ENCODE peak calls at places on chromosomes 6 and 20, in eight cellular contexts. One of them, this sample, is unnamed.

GRCh38 chr6:104603108-104603745 is 256.5 kb downstream of the HACE1 start:
- DNase-seq in tibial nerve: no peak
- DNase-seq in cardiac fibroblast: no peak
- DNase-seq in left ventricle myocardium inferior: no peak
- DNase-seq in epithelial cell of esophagus: no peak
- DNase-seq in lung: no peak
- DNase-seq in ascending aorta: no peak
- DNase-seq in sigmoid colon: no peak
- DNase-seq in this sample: no peak

GRCh38 chr6:156694679-156695078 is 82.5 kb upstream of the ARID1B start:
- DNase-seq in ascending aorta: no peak
- DNase-seq in cardiac fibroblast: no peak
- DNase-seq in left ventricle myocardium inferior: no peak
- DNase-seq in sigmoid colon: no peak
- DNase-seq in epithelial cell of esophagus: no peak
- DNase-seq in tibial nerve: no peak
- DNase-seq in lung: no peak
- DNase-seq in this sample: no peak

GRCh38 chr6:169539176-169539897 is 162.5 kb downstream of the WDR27 start:
- DNase-seq in epithelial cell of esophagus: no peak
- DNase-seq in sigmoid colon: no peak
- DNase-seq in lung: no peak
- DNase-seq in tibial nerve: no peak
- DNase-seq in left ventricle myocardium inferior: no peak
- DNase-seq in cardiac fibroblast: peak; percentile 60
- DNase-seq in ascending aorta: no peak
- DNase-seq in this sample: no peak

GRCh38 chr6:38055210-38055609 is 235.7 kb downstream of the ZFAND3 start:
- DNase-seq in epithelial cell of esophagus: no peak
- DNase-seq in tibial nerve: no peak
- DNase-seq in cardiac fibroblast: no peak
- DNase-seq in left ventricle myocardium inferior: no peak
- DNase-seq in sigmoid colon: no peak
- DNase-seq in ascending aorta: no peak
- DNase-seq in lung: no peak
- DNase-seq in this sample: no peak

GRCh38 chr20:53811577-53811976 is 217.9 kb upstream of the ZNF217 start:
- DNase-seq in left ventricle myocardium inferior: no peak
- DNase-seq in cardiac fibroblast: no peak
- DNase-seq in ascending aorta: no peak
- DNase-seq in epithelial cell of esophagus: no peak
- DNase-seq in lung: no peak
- DNase-seq in sigmoid colon: no peak
- DNase-seq in tibial nerve: no peak
- DNase-seq in this sample: no peak

GRCh38 chr20:50095476-50096078 is 17.4 kb downstream of the UBE2V1 start:
- DNase-seq in epithelial cell of esophagus: peak; percentile 86
- DNase-seq in lung: no peak
- DNase-seq in ascending aorta: no peak
- DNase-seq in cardiac fibroblast: no peak
- DNase-seq in tibial nerve: no peak
- DNase-seq in sigmoid colon: no peak
- DNase-seq in left ventricle myocardium inferior: no peak
- DNase-seq in this sample: no peak

GRCh38 chr6:169291639-169292339 is 38.1 kb upstream of the THBS2 start:
- DNase-seq in sigmoid colon: no peak
- DNase-seq in tibial nerve: no peak
- DNase-seq in cardiac fibroblast: no peak
- DNase-seq in lung: no peak
- DNase-seq in left ventricle myocardium inferior: no peak
- DNase-seq in ascending aorta: no peak
- DNase-seq in epithelial cell of esophagus: no peak
- DNase-seq in this sample: no peak

GRCh38 chr6:18141805-18142590 is 12.9 kb downstream of the TPMT start:
- DNase-seq in epithelial cell of esophagus: no peak
- DNase-seq in left ventricle myocardium inferior: no peak
- DNase-seq in sigmoid colon: no peak
- DNase-seq in lung: no peak
- DNase-seq in ascending aorta: no peak
- DNase-seq in cardiac fibroblast: no peak
- DNase-seq in tibial nerve: no peak
- DNase-seq in this sample: no peak

GRCh38 chr6:154993710-154994109 is 1.4 kb upstream of the TIAM2 start:
- DNase-seq in lung: no peak
- DNase-seq in epithelial cell of esophagus: no peak
- DNase-seq in left ventricle myocardium inferior: no peak
- DNase-seq in cardiac fibroblast: no peak
- DNase-seq in sigmoid colon: no peak
- DNase-seq in ascending aorta: no peak
- DNase-seq in tibial nerve: no peak
- DNase-seq in this sample: no peak

GRCh38 chr20:60037120-60037499 is 78.9 kb downstream of the CDH26 start:
- DNase-seq in cardiac fibroblast: no peak
- DNase-seq in epithelial cell of esophagus: peak; percentile 15
- DNase-seq in ascending aorta: no peak
- DNase-seq in lung: no peak
- DNase-seq in tibial nerve: no peak
- DNase-seq in left ventricle myocardium inferior: no peak
- DNase-seq in sigmoid colon: no peak
- DNase-seq in this sample: no peak

GRCh38 chr6:156957931-156958547 is 180.9 kb downstream of the ARID1B start:
- DNase-seq in epithelial cell of esophagus: no peak
- DNase-seq in sigmoid colon: no peak
- DNase-seq in lung: no peak
- DNase-seq in left ventricle myocardium inferior: no peak
- DNase-seq in cardiac fibroblast: no peak
- DNase-seq in ascending aorta: no peak
- DNase-seq in tibial nerve: no peak
- DNase-seq in this sample: no peak

GRCh38 chr6:16944601-16945000 is 157.2 kb upstream of the STMND1 start:
- DNase-seq in cardiac fibroblast: no peak
- DNase-seq in left ventricle myocardium inferior: no peak
- DNase-seq in ascending aorta: no peak
- DNase-seq in epithelial cell of esophagus: no peak
- DNase-seq in sigmoid colon: no peak
- DNase-seq in lung: no peak
- DNase-seq in tibial nerve: no peak
- DNase-seq in this sample: no peak

GRCh38 chr20:54559890-54560289 is 84.5 kb downstream of the DOK5 start:
- DNase-seq in left ventricle myocardium inferior: no peak
- DNase-seq in lung: no peak
- DNase-seq in cardiac fibroblast: no peak
- DNase-seq in tibial nerve: no peak
- DNase-seq in epithelial cell of esophagus: no peak
- DNase-seq in sigmoid colon: no peak
- DNase-seq in ascending aorta: no peak
- DNase-seq in this sample: no peak

GRCh38 chr6:112760831-112761230 is 413.7 kb downstream of the RFPL4B start:
- DNase-seq in left ventricle myocardium inferior: no peak
- DNase-seq in cardiac fibroblast: no peak
- DNase-seq in epithelial cell of esophagus: no peak
- DNase-seq in lung: no peak
- DNase-seq in ascending aorta: no peak
- DNase-seq in tibial nerve: no peak
- DNase-seq in sigmoid colon: no peak
- DNase-seq in this sample: no peak

GRCh38 chr6:102732908-102733307 is 1339.4 kb downstream of the GRIK2 start:
- DNase-seq in ascending aorta: no peak
- DNase-seq in left ventricle myocardium inferior: no peak
- DNase-seq in cardiac fibroblast: no peak
- DNase-seq in lung: no peak
- DNase-seq in epithelial cell of esophagus: peak; percentile 65
- DNase-seq in sigmoid colon: no peak
- DNase-seq in tibial nerve: no peak
- DNase-seq in this sample: no peak

GRCh38 chr6:106688177-106688951 is 59.0 kb downstream of the QRSL1 start:
- DNase-seq in sigmoid colon: no peak
- DNase-seq in epithelial cell of esophagus: peak; percentile 6
- DNase-seq in tibial nerve: no peak
- DNase-seq in ascending aorta: no peak
- DNase-seq in cardiac fibroblast: no peak
- DNase-seq in left ventricle myocardium inferior: no peak
- DNase-seq in lung: no peak
- DNase-seq in this sample: no peak

GRCh38 chr6:81380718-81381338 is 371.7 kb downstream of the TENT5A start:
- DNase-seq in tibial nerve: no peak
- DNase-seq in lung: no peak
- DNase-seq in sigmoid colon: no peak
- DNase-seq in left ventricle myocardium inferior: no peak
- DNase-seq in epithelial cell of esophagus: no peak
- DNase-seq in cardiac fibroblast: no peak
- DNase-seq in ascending aorta: no peak
- DNase-seq in this sample: no peak

GRCh38 chr20:55881204-55881603 is 124.1 kb downstream of the CBLN4 start:
- DNase-seq in epithelial cell of esophagus: peak; percentile 17
- DNase-seq in sigmoid colon: no peak
- DNase-seq in lung: no peak
- DNase-seq in tibial nerve: no peak
- DNase-seq in left ventricle myocardium inferior: no peak
- DNase-seq in cardiac fibroblast: no peak
- DNase-seq in ascending aorta: no peak
- DNase-seq in this sample: no peak

GRCh38 chr6:138692978-138693909 is 80.3 kb upstream of the CCDC28A start:
- DNase-seq in cardiac fibroblast: peak; percentile 70
- DNase-seq in ascending aorta: no peak
- DNase-seq in sigmoid colon: peak; percentile 78
- DNase-seq in lung: peak; percentile 84
- DNase-seq in tibial nerve: peak; percentile 19
- DNase-seq in left ventricle myocardium inferior: peak; percentile 57
- DNase-seq in epithelial cell of esophagus: peak; percentile 93
- DNase-seq in this sample: peak; percentile 73

GRCh38 chr6:129141499-129141898 is 258.6 kb downstream of the LAMA2 start:
- DNase-seq in tibial nerve: no peak
- DNase-seq in epithelial cell of esophagus: no peak
- DNase-seq in lung: no peak
- DNase-seq in ascending aorta: no peak
- DNase-seq in left ventricle myocardium inferior: no peak
- DNase-seq in sigmoid colon: no peak
- DNase-seq in cardiac fibroblast: peak; percentile 37
- DNase-seq in this sample: no peak
- H3K4me3 ChIP-seq in tibial nerve: no peak overlapping the region
- H3K4me3 ChIP-seq in epithelial cell of esophagus: no peak overlapping the region
- H3K4me3 ChIP-seq in lung: no peak overlapping the region
- H3K4me3 ChIP-seq in ascending aorta: no peak overlapping the region
- H3K4me3 ChIP-seq in left ventricle myocardium inferior: no peak overlapping the region
- H3K4me3 ChIP-seq in sigmoid colon: no peak overlapping the region
- H3K4me3 ChIP-seq in cardiac fibroblast: no peak overlapping the region
- H3K4me3 ChIP-seq in this sample: no peak overlapping the region

DNA sequence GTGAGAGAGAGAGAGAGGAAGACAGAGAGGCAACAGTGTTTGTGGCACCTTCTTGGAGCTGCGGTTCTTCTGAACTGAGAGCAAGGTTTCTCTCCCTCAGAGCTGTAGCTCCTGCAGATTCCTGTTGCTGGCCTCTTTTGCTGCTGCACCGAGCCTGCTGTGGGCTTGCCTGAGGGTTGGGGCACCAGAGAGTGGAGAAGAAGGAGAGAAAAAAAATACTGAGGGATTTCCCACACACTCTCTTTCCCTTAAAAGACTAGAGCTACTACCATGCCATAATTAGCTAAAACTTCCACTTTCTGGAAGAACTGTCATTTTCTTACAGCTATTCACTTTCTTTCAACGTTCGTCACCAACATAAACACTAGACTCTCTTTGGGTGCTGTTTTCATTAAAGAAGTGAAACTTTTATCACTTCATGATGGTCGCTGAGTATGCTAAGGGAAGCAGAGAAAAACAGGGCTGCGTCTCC is 18.2 kb upstream of the ECI2 start:
- DNase-seq in tibial nerve: no peak
- DNase-seq in cardiac fibroblast: no peak
- DNase-seq in left ventricle myocardium inferior: no peak
- DNase-seq in ascending aorta: no peak
- DNase-seq in lung: no peak
- DNase-seq in epithelial cell of esophagus: no peak
- DNase-seq in sigmoid colon: no peak
- DNase-seq in this sample: no peak
- H3K4me3 ChIP-seq in tibial nerve: no peak overlapping the region
- H3K4me3 ChIP-seq in cardiac fibroblast: no peak overlapping the region
- H3K4me3 ChIP-seq in left ventricle myocardium inferior: no peak overlapping the region
- H3K4me3 ChIP-seq in ascending aorta: no peak overlapping the region
- H3K4me3 ChIP-seq in lung: no peak overlapping the region
- H3K4me3 ChIP-seq in epithelial cell of esophagus: no peak overlapping the region
- H3K4me3 ChIP-seq in sigmoid colon: no peak overlapping the region
- H3K4me3 ChIP-seq in this sample: no peak overlapping the region

GRCh38 chr6:44301106-44301505 is 12.0 kb downstream of the AARS2 start:
- DNase-seq in lung: no peak
- DNase-seq in ascending aorta: no peak
- DNase-seq in sigmoid colon: no peak
- DNase-seq in cardiac fibroblast: no peak
- DNase-seq in tibial nerve: no peak
- DNase-seq in left ventricle myocardium inferior: no peak
- DNase-seq in epithelial cell of esophagus: no peak
- DNase-seq in this sample: no peak

GRCh38 chr6:44297063-44298038 is 15.8 kb downstream of the AARS2 start:
- DNase-seq in lung: no peak
- DNase-seq in tibial nerve: no peak
- DNase-seq in left ventricle myocardium inferior: peak; percentile 41
- DNase-seq in epithelial cell of esophagus: peak; percentile 54
- DNase-seq in ascending aorta: no peak
- DNase-seq in sigmoid colon: no peak
- DNase-seq in cardiac fibroblast: peak; percentile 30
- DNase-seq in this sample: no peak

GRCh38 chr6:44300424-44300823 is 12.7 kb downstream of the AARS2 start:
- DNase-seq in epithelial cell of esophagus: no peak
- DNase-seq in lung: no peak
- DNase-seq in sigmoid colon: no peak
- DNase-seq in cardiac fibroblast: no peak
- DNase-seq in left ventricle myocardium inferior: no peak
- DNase-seq in tibial nerve: no peak
- DNase-seq in ascending aorta: no peak
- DNase-seq in this sample: no peak

GRCh38 chr6:44298864-44299263 is 14.3 kb downstream of the AARS2 start:
- DNase-seq in ascending aorta: no peak
- DNase-seq in lung: no peak
- DNase-seq in sigmoid colon: no peak
- DNase-seq in left ventricle myocardium inferior: no peak
- DNase-seq in cardiac fibroblast: no peak
- DNase-seq in epithelial cell of esophagus: no peak
- DNase-seq in tibial nerve: no peak
- DNase-seq in this sample: no peak

GRCh38 chr6:44298055-44298803 is 14.9 kb downstream of the AARS2 start:
- DNase-seq in ascending aorta: no peak
- DNase-seq in sigmoid colon: no peak
- DNase-seq in lung: no peak
- DNase-seq in cardiac fibroblast: no peak
- DNase-seq in tibial nerve: no peak
- DNase-seq in left ventricle myocardium inferior: no peak
- DNase-seq in epithelial cell of esophagus: no peak
- DNase-seq in this sample: no peak
- H3K4me3 ChIP-seq in ascending aorta: peak overlapping the region; percentile 60
- H3K4me3 ChIP-seq in sigmoid colon: peak overlapping the region; percentile 54
- H3K4me3 ChIP-seq in lung: no peak overlapping the region
- H3K4me3 ChIP-seq in cardiac fibroblast: no peak overlapping the region
- H3K4me3 ChIP-seq in tibial nerve: no peak overlapping the region
- H3K4me3 ChIP-seq in left ventricle myocardium inferior: peak overlapping the region; percentile 70
- H3K4me3 ChIP-seq in epithelial cell of esophagus: no peak overlapping the region
- H3K4me3 ChIP-seq in this sample: peak overlapping the region; percentile 75

DNA sequence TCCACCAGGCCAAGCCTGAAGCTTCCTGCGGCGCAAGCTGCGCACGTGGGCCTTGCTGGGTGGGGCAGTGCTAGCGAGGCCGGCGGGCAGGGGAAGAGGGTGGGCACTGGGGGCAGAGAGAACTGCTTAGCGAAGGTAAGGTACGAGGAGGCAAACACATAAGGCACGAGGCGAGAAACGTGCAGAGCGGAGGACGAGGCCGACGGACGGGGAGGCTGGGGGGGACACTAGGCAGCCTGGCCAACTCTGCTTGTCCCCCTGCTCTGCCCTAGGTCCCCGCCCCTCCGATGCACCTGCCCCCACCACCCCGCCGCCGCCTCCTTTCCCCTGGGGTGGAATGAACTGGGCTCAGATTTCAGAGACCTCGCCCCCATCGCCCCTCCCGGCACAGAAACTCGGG is 2.1 kb downstream of the HLA-DQB1 start:
- DNase-seq in tibial nerve: no peak
- DNase-seq in cardiac fibroblast: no peak
- DNase-seq in left ventricle myocardium inferior: no peak
- DNase-seq in ascending aorta: no peak
- DNase-seq in sigmoid colon: no peak
- DNase-seq in epithelial cell of esophagus: no peak
- DNase-seq in lung: no peak
- DNase-seq in this sample: no peak
- H3K4me3 ChIP-seq in tibial nerve: no peak overlapping the region
- H3K4me3 ChIP-seq in cardiac fibroblast: no peak overlapping the region
- H3K4me3 ChIP-seq in left ventricle myocardium inferior: no peak overlapping the region
- H3K4me3 ChIP-seq in ascending aorta: no peak overlapping the region
- H3K4me3 ChIP-seq in sigmoid colon: no peak overlapping the region
- H3K4me3 ChIP-seq in epithelial cell of esophagus: no peak overlapping the region
- H3K4me3 ChIP-seq in lung: peak overlapping the region; percentile 29
- H3K4me3 ChIP-seq in this sample: no peak overlapping the region